ENCODE peak calls at places on chromosome 13, in eight cellular contexts. R is astrocyte of the hippocampus; I is LHCN-M2; J is stimulated activated CD8-positive, alpha-beta memory T cell treated with anti-CD3 and anti-CD28 coated beads, Interleukin-15, amount 100 ng/mL, for 1 hour; H is fibroblast of mammary gland; V is HCT116; D is T-cell; U is GM04504. P is an unnamed sample.

GRCh38 chr13:38582133-38582532 is 104.7 kb upstream of the FREM2 start:
- DNase-seq in R (peak), J (no peak), I (peak), V (no peak), D (no peak), H (peak), U (peak), P (no peak)

GRCh38 chr13:58985845-58986244 is 1177.9 kb downstream of the DIAPH3 start:
- DNase-seq in H (no peak), U (no peak), D (no peak), V (no peak), J (no peak), R (no peak), I (no peak), P (no peak)

GRCh38 chr13:30097695-30098094 is 209.7 kb downstream of the KATNAL1 start:
- DNase-seq in V (no peak), R (no peak), I (no peak), U (no peak), H (no peak), D (no peak), J (no peak), P (no peak)

GRCh38 chr13:107351305-107351704 is 783.4 kb upstream of the ARGLU1 start:
- DNase-seq in H (no peak), V (no peak), U (no peak), I (no peak), D (no peak), R (no peak), J (no peak), P (no peak)

GRCh38 chr13:99425485-99426341 is 75.6 kb upstream of the TM9SF2 start:
- DNase-seq in D (peak), R (no peak), V (no peak), J (no peak), H (no peak), I (no peak), U (no peak), P (no peak)

GRCh38 chr13:44101347-44102083 is 221.8 kb downstream of the LACC1 start:
- DNase-seq in U (no peak), D (no peak), R (no peak), I (no peak), V (no peak), J (no peak), H (no peak), P (no peak)

GRCh38 chr13:45564108-45564507 is 51.4 kb downstream of the ERICH6B start:
- DNase-seq in D (no peak), R (peak), H (peak), I (peak), V (no peak), J (no peak), U (peak), P (no peak)

GRCh38 chr13:30019648-30020626 is 169.5 kb upstream of the UBL3 start:
- DNase-seq in U (no peak), D (no peak), J (no peak), I (no peak), V (no peak), H (no peak), R (no peak), P (no peak)

GRCh38 chr13:50255639-50256038 is 240.4 kb downstream of the KCNRG start:
- DNase-seq in H (peak), D (no peak), V (no peak), J (no peak), R (no peak), U (no peak), I (no peak), P (no peak)

GRCh38 chr13:100175078-100175802 is 86.3 kb downstream of the PCCA start:
- DNase-seq in I (no peak), H (no peak), R (peak), U (no peak), J (no peak), V (no peak), D (no peak), P (no peak)

GRCh38 chr13:87497426-87497825 is 173.7 kb upstream of the SLITRK5 start:
- DNase-seq in J (no peak), V (no peak), D (no peak), H (no peak), U (no peak), I (no peak), R (no peak), P (no peak)

GRCh38 chr13:72166102-72166660 is 299.2 kb upstream of the DACH1 start:
- DNase-seq in V (no peak), U (no peak), D (no peak), H (no peak), I (peak), J (no peak), R (no peak), P (no peak)

GRCh38 chr13:45482571-45483173 is 17.9 kb downstream of the COG3 start:
- DNase-seq in D (no peak), U (no peak), R (no peak), V (no peak), J (no peak), H (peak), I (peak), P (no peak)

GRCh38 chr13:24215732-24216131 is 55.2 kb downstream of the SPATA13 start:
- DNase-seq in D (no peak), R (peak), U (peak), J (no peak), H (peak), V (no peak), I (no peak), P (no peak)

GRCh38 chr13:98407575-98407974 is 169.3 kb downstream of the STK24 start:
- DNase-seq in V (no peak), H (no peak), D (no peak), J (no peak), I (no peak), U (no peak), R (no peak), P (no peak)

GRCh38 chr13:25118371-25118770 is 22.4 kb downstream of the PABPC3 start:
- DNase-seq in R (no peak), I (no peak), D (no peak), V (no peak), J (no peak), H (no peak), U (no peak), P (no peak)

GRCh38 chr13:106103779-106104178 is 431.7 kb downstream of the EFNB2 start:
- DNase-seq in H (peak), D (no peak), I (peak), J (no peak), V (peak), R (peak), U (peak), P (no peak)

GRCh38 chr13:106911602-106912001 is 343.7 kb upstream of the ARGLU1 start:
- DNase-seq in H (no peak), R (no peak), V (no peak), U (no peak), I (no peak), D (no peak), J (no peak), P (no peak)

GRCh38 chr13:30338331-30338851 is 31.0 kb upstream of the KATNAL1 start:
- DNase-seq in H (peak), I (no peak), D (no peak), U (no peak), V (peak), J (no peak), R (peak), P (no peak)

GRCh38 chr13:101919541-101920306 is 467.2 kb downstream of the ITGBL1 start:
- DNase-seq in J (no peak), V (no peak), D (no peak), R (peak), U (no peak), H (peak), I (peak), P (no peak)

GRCh38 chr13:97892717-97893116 is 60.8 kb upstream of the IPO5 start:
- DNase-seq in U (peak), V (no peak), D (no peak), I (peak), R (no peak), H (peak), J (no peak), P (no peak)

GRCh38 chr13:28059214-28059613 is 41.2 kb downstream of the FLT3 start:
- DNase-seq in U (no peak), R (peak), J (peak), H (peak), I (peak), D (peak), V (peak), P (no peak)

GRCh38 chr13:37001921-37002250 is 1.3 kb downstream of the EXOSC8 start:
- DNase-seq in J (no peak), R (no peak), I (no peak), V (no peak), H (no peak), U (no peak), D (no peak), P (no peak)

GRCh38 chr13:68719815-68720214 is 1387.8 kb upstream of the ATXN8OS start:
- DNase-seq in J (no peak), V (no peak), H (no peak), I (no peak), U (no peak), D (no peak), R (no peak), P (no peak)

GRCh38 chr13:53242015-53242414 is 213.4 kb downstream of the OLFM4 start:
- DNase-seq in I (no peak), V (no peak), J (no peak), H (no peak), D (no peak), R (no peak), U (no peak), P (no peak)

GRCh38 chr13:32234914-32235313 is 80.2 kb downstream of the ZAR1L start:
- DNase-seq in J (no peak), U (no peak), I (peak), V (no peak), H (no peak), D (peak), R (peak), P (no peak)

P was measured in psoas muscle.